ENCODE peak calls at places on chromosomes 12 and 14, in five cellular contexts. W, C, K, M and I are unnamed samples.

GRCh38 chr14:34718750-34719304 is 4.4 kb upstream of the CFL2 start:
- DNase-seq in W (peak), C (no peak), K (peak), M (peak), I (no peak)

GRCh38 chr12:14913381-14913781 is 25.0 kb downstream of the ERP27 start:
- DNase-seq in W (no peak), C (peak), K (no peak), M (no peak), I (no peak)

GRCh38 chr12:53004178-53004577 is 2.1 kb upstream of the EIF4B start:
- DNase-seq in W (peak), C (no peak), K (peak), M (no peak), I (no peak)

GRCh38 chr12:52650520-52651081 is 1.4 kb downstream of the KRT2 start:
- DNase-seq in W (no peak), C (no peak), K (peak), M (no peak), I (no peak)

GRCh38 chr12:55705802-55706402 is 1.8 kb downstream of the ITGA7 start:
- DNase-seq in W (no peak), C (no peak), K (no peak), M (no peak), I (no peak)

GRCh38 chr12:78457951-78458350 is 406.6 kb upstream of the SYT1 start:
- DNase-seq in W (peak), C (no peak), K (peak), M (peak), I (no peak)

GRCh38 chr12:76621582-76622024 is 62.0 kb upstream of the OSBPL8 start:
- DNase-seq in W (peak), C (peak), K (peak), M (peak), I (peak)

GRCh38 chr12:96041181-96041580 is 5.8 kb upstream of the LTA4H start:
- DNase-seq in W (no peak), C (no peak), K (no peak), M (no peak), I (no peak)

GRCh38 chr14:88463318-88463717 is 77.9 kb downstream of the SPATA7 start:
- DNase-seq in W (peak), C (no peak), K (no peak), M (no peak), I (no peak)

GRCh38 chr14:72744416-72745120 is 149.3 kb downstream of the DPF3 start:
- DNase-seq in W (no peak), C (no peak), K (no peak), M (no peak), I (no peak)

GRCh38 chr14:101397206-101397605 is 164.1 kb upstream of the DIO3 start:
- DNase-seq in W (no peak), C (no peak), K (no peak), M (no peak), I (no peak)

GRCh38 chr14:104296388-104297312 is 158.3 kb downstream of the KIF26A start:
- DNase-seq in W (no peak), C (no peak), K (no peak), M (no peak), I (no peak)

GRCh38 chr14:22667881-22668280 is 23.7 kb upstream of the OR6J1 start:
- DNase-seq in W (no peak), C (no peak), K (no peak), M (no peak), I (no peak)

GRCh38 chr12:124881123-124881522 is 17.5 kb upstream of the SCARB1 start:
- DNase-seq in W (no peak), C (no peak), K (no peak), M (no peak), I (no peak)

GRCh38 chr12:52181757-52182156 is 10.1 kb downstream of the KRT80 start:
- DNase-seq in W (peak), C (no peak), K (peak), M (peak), I (no peak)

GRCh38 chr14:22508150-22508457 is 80.9 kb downstream of the DAD1 start:
- DNase-seq in W (no peak), C (no peak), K (no peak), M (no peak), I (no peak)

GRCh38 chr14:55721353-55721752 is 141.3 kb downstream of the KTN1 start:
- DNase-seq in W (peak), C (no peak), K (peak), M (peak), I (no peak)

GRCh38 chr12:55996715-55997534 is at the start of gene SUOX:
- DNase-seq in W (peak), C (peak), K (peak), M (peak), I (peak)

GRCh38 chr14:100323121-100323941 is at the start of gene SLC25A47:
- DNase-seq in W (no peak), C (no peak), K (no peak), M (no peak), I (no peak)

GRCh38 chr14:76811561-76811960 is 1.1 kb downstream of the ANGEL1 start:
- DNase-seq in W (peak), C (no peak), K (peak), M (peak), I (no peak)

GRCh38 chr14:50357753-50358380 is 38.8 kb downstream of the CDKL1 start:
- DNase-seq in W (no peak), C (no peak), K (no peak), M (no peak), I (no peak)

GRCh38 chr12:120500577-120500976 is 4.7 kb downstream of the DYNLL1 start:
- DNase-seq in W (peak), C (no peak), K (peak), M (no peak), I (no peak)

GRCh38 chr14:60553855-60554254 is 44.9 kb downstream of the SIX6 start:
- DNase-seq in W (peak), C (no peak), K (peak), M (no peak), I (no peak)

GRCh38 chr14:76782885-76783566 is 21.8 kb downstream of the VASH1 start:
- DNase-seq in W (no peak), C (no peak), K (no peak), M (peak), I (no peak)

GRCh38 chr12:120711411-120711810 is 1.2 kb downstream of the UNC119B start:
- DNase-seq in W (no peak), C (no peak), K (no peak), M (no peak), I (no peak)

GRCh38 chr12:131833896-131834641 is 5.9 kb downstream of the MMP17 start:
- DNase-seq in W (peak), C (no peak), K (no peak), M (peak), I (no peak)
- TF ChIP-seq CTCF in W (peak), C (no peak), K (peak), M (peak), I (peak)

DNA sequence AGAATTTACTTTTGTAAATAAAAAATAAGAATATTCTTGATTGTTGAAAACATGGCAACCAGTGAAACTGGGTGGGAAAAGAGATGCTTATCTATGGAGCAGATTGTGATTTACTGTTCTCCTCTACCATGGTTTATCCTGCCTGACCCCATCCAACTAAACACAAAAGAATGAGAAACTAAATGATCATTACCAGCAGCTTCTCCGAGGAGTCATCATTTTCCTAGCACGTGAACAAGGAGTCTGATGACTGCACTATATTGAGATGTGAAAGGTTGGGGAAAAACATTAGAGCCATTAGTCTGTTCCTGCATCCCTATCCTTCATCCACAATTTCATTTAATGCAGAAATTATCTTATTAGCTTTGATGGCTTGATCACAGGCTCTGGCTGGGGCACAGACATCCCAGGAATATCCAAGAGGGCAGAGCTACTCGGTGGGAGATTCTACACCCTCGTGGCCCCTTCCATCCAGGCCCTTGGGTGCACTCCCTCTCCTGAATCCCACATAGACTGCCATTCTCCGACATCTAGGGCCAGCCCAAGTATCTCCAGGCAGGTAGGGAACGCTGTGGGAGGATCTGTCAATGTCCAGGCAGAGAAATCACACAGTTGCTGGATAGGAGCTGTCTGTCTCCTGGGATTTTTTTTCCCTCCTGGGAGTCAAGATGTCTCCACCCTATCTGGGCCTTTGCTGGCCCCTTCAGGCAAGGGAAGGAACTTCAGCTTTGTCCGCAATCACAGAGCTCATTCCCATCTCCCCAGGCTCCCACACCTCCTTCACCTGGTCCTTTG is 43.3 kb upstream of the DHRS4 start:
- DNase-seq in W (peak), C (no peak), K (peak), M (peak), I (peak)
- TF ChIP-seq CTCF in W (peak), C (peak), K (peak), M (peak), I (peak)

DNA sequence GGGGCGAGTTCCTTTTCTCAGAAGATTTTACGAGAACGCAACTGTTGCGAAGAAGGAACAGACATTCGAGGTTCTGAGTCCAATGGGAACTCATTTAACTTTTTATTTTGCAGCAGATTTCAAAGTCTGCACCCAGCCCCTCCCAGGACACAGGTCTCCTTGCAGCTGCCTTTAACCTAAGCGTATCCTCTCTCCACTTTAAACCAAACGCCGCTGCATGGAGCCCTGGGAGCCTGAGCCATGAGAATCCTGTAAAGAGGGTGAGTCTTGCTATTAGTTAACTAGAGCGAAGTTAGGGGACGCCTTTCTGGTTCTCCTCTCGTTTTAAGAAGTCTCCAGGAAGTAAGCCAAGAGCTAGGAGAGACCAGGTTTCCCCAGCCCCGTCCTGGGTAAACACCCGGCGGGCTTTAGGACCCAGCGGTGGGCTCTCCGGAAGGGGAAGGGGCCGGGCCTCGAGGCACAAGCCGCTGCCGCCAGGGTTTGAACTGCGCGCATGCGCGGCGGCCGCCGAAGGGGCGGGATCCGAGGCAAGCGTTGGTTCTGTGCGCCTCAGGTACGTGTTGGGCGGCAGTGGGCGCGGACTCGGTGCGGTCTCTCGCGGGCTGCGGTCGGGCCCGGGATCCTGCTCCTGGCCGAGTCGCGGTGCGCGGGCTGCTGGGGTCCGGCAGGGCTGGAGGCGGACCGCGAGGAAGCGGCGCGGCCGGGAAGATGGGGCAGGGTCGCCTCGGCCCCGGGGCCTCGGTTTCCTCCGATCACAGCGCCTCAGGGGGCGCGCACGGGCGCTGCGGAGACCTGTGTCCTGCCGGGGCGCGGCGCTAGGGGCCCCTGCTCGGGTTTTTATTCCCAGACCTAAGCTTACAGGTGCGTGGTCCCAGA is at the start of gene TDP1:
- DNase-seq in W (peak), C (peak), K (peak), M (peak), I (peak)
- TF ChIP-seq CTCF in W (no peak), C (no peak), K (no peak), M (no peak), I (peak)

DNA sequence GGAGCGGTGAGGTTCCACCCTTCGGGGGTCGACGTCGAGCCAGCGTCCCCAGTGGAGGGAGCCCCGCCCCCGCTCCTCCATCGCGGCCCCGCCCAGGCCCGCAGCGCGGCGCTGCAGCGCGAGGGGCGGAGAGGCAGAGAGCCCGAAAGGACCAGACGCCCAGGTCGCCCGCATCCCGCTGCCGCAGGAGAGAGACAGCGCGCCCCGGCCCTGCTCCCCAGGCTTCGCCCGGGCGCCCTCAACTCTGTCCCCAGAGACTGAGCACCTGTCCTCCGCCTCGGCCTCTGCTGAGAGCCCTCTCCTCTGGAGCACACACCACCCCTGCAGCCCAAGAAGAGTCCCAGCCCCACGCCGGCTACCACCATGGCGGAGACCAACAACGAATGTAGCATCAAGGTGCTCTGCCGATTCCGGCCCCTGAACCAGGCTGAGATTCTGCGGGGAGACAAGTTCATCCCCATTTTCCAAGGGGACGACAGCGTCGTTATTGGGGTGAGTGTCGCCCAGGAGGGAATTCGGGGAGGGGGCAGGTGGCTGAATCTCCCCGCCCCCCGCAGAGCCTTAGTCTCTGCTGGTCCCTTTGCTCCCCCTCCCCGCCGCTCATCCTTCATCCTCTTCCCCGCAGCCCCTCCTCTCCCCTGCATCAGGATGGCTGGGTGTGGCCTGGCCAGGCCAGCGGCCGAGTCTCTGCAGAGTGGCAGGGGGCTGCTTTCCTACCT is at the start of gene KIF5A:
- DNase-seq in W (no peak), C (no peak), K (no peak), M (no peak), I (peak)
- TF ChIP-seq CTCF in W (no peak), C (no peak), K (no peak), M (no peak), I (no peak)

GRCh38 chr14:93348292-93348691 is 1.3 kb downstream of the COX8C start:
- DNase-seq in W (no peak), C (no peak), K (no peak), M (no peak), I (no peak)

GRCh38 chr14:93343266-93343665 is 3.7 kb upstream of the COX8C start:
- DNase-seq in W (no peak), C (no peak), K (no peak), M (no peak), I (no peak)

GRCh38 chr14:93347850-93348249 is 868 bp downstream of the COX8C start:
- DNase-seq in W (no peak), C (no peak), K (no peak), M (no peak), I (no peak)

GRCh38 chr14:93343797-93344196 is 3.2 kb upstream of the COX8C start:
- DNase-seq in W (no peak), C (no peak), K (no peak), M (no peak), I (no peak)

GRCh38 chr14:93346926-93347721 is at the start of gene COX8C:
- DNase-seq in W (no peak), C (no peak), K (no peak), M (no peak), I (no peak)
- TF ChIP-seq CTCF in W (no peak), C (no peak), K (no peak), M (no peak), I (no peak)

GRCh38 chr12:6033546-6033945 is 88.5 kb upstream of the ANO2 start:
- DNase-seq in W (no peak), C (no peak), K (no peak), M (no peak), I (no peak)

GRCh38 chr12:6038160-6038559 is 86.3 kb downstream of the VWF start:
- DNase-seq in W (peak), C (no peak), K (peak), M (peak), I (peak)

GRCh38 chr12:6034596-6034995 is 89.5 kb upstream of the ANO2 start:
- DNase-seq in W (no peak), C (no peak), K (no peak), M (no peak), I (no peak)

GRCh38 chr12:6037459-6037858 is 87.0 kb downstream of the VWF start:
- DNase-seq in W (no peak), C (no peak), K (no peak), M (no peak), I (no peak)

DNA sequence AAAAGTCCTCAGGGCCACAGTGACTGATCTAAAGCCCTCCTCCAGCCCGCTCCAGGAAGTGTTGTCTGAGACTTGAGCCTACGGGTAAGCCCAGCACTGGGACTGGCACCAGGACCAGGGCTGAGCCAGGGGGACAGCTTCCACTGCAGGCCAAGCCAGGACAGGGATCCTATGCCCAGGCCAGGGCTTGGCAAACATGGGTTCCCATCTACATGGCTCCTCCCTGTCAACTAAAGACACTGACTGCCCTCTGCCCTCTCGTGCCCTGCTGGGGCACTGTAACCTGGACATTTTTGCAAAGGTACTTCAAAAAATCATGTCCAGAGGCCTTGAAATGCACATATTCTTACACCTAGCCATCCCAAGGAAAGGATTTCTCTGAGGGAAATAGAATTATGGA is 88.0 kb downstream of the VWF start:
- DNase-seq in W (no peak), C (no peak), K (no peak), M (no peak), I (no peak)
- TF ChIP-seq CTCF in W (no peak), C (no peak), K (no peak), M (no peak), I (no peak)